ENCODE peak calls at places on chromosomes 16 and 17, in eight cellular contexts. M, O, R, X, U, T, H and I are unnamed samples.

GRCh38 chr17:76569607-76570279 is 15.9 kb downstream of the ST6GALNAC2 start:
- DNase-seq in M (peak), O (peak), R (no peak), X (no peak), U (no peak), T (peak), H (no peak), I (no peak)

GRCh38 chr16:10840703-10841102 is 22.1 kb upstream of the TVP23A start:
- DNase-seq in M (no peak), O (no peak), R (no peak), X (no peak), U (no peak), T (no peak), H (no peak), I (no peak)

GRCh38 chr16:2705351-2705750 is 14.7 kb downstream of the PRSS27 start:
- DNase-seq in M (no peak), O (no peak), R (no peak), X (no peak), U (no peak), T (no peak), H (no peak), I (no peak)

GRCh38 chr17:1322469-1322868 is 43.0 kb downstream of the TRARG1 start:
- DNase-seq in M (no peak), O (no peak), R (no peak), X (no peak), U (no peak), T (no peak), H (no peak), I (no peak)

GRCh38 chr17:21453144-21453982 is 77.2 kb downstream of the KCNJ12 start:
- DNase-seq in M (no peak), O (no peak), R (no peak), X (no peak), U (no peak), T (no peak), H (no peak), I (no peak)

GRCh38 chr17:17411692-17412091 is 65.1 kb upstream of the MED9 start:
- DNase-seq in M (no peak), O (no peak), R (no peak), X (no peak), U (no peak), T (no peak), H (no peak), I (no peak)

GRCh38 chr17:41687828-41688640 is 651 bp upstream of the EIF1 start:
- DNase-seq in M (peak), O (peak), R (peak), X (no peak), U (peak), T (peak), H (peak), I (peak)

GRCh38 chr17:42984486-42984885 is 4.1 kb downstream of the RUNDC1 start:
- DNase-seq in M (no peak), O (no peak), R (peak), X (no peak), U (no peak), T (no peak), H (no peak), I (no peak)

GRCh38 chr16:52383640-52384292 is 163.2 kb downstream of the TOX3 start:
- DNase-seq in M (no peak), O (no peak), R (no peak), X (no peak), U (no peak), T (no peak), H (no peak), I (no peak)

GRCh38 chr16:3458278-3458851 is 14.9 kb downstream of the NAA60 start:
- DNase-seq in M (no peak), O (peak), R (no peak), X (no peak), U (peak), T (no peak), H (peak), I (peak)

GRCh38 chr17:3034578-3034920 is 28.9 kb downstream of the OR1D5 start:
- DNase-seq in M (no peak), O (no peak), R (no peak), X (no peak), U (no peak), T (no peak), H (no peak), I (no peak)

GRCh38 chr17:12667299-12667958 is 1.7 kb downstream of the MYOCD start:
- DNase-seq in M (no peak), O (no peak), R (no peak), X (peak), U (peak), T (no peak), H (peak), I (no peak)

GRCh38 chr17:2996208-2996855 is 67.1 kb downstream of the OR1D5 start:
- DNase-seq in M (peak), O (peak), R (peak), X (no peak), U (peak), T (peak), H (peak), I (no peak)

GRCh38 chr17:32514587-32514986 is 27.8 kb downstream of the CDK5R1 start:
- DNase-seq in M (no peak), O (no peak), R (no peak), X (no peak), U (no peak), T (no peak), H (no peak), I (no peak)

GRCh38 chr17:1720856-1721386 is 3.6 kb upstream of the WDR81 start:
- DNase-seq in M (peak), O (peak), R (peak), X (peak), U (peak), T (peak), H (peak), I (peak)

GRCh38 chr17:18259621-18260331 is 686 bp upstream of the MIEF2 start:
- DNase-seq in M (no peak), O (no peak), R (no peak), X (peak), U (no peak), T (no peak), H (peak), I (no peak)

GRCh38 chr17:39632153-39632941 is 4.6 kb upstream of the STARD3 start:
- DNase-seq in M (peak), O (peak), R (peak), X (peak), U (no peak), T (no peak), H (no peak), I (no peak)

GRCh38 chr17:38969281-38969680 is 2.1 kb upstream of the FBXO47 start:
- DNase-seq in M (no peak), O (no peak), R (no peak), X (no peak), U (no peak), T (no peak), H (no peak), I (no peak)

GRCh38 chr16:51116353-51116752 is 34.7 kb downstream of the SALL1 start:
- DNase-seq in M (no peak), O (no peak), R (no peak), X (no peak), U (no peak), T (no peak), H (no peak), I (no peak)

GRCh38 chr17:17191346-17191792 is 14.8 kb downstream of the PLD6 start:
- DNase-seq in M (no peak), O (no peak), R (no peak), X (no peak), U (no peak), T (no peak), H (peak), I (no peak)

GRCh38 chr17:53707546-53707945 is 115.2 kb upstream of the KIF2B start:
- DNase-seq in M (no peak), O (no peak), R (no peak), X (no peak), U (no peak), T (no peak), H (no peak), I (no peak)
- H3K4me3 ChIP-seq in M (no peak), O (no peak), R (no peak), X (no peak), U (no peak), T (no peak), H (no peak), I (no peak)

GRCh38 chr17:27980035-27980434 is 62.4 kb upstream of the NLK start:
- DNase-seq in M (no peak), O (no peak), R (no peak), X (no peak), U (no peak), T (no peak), H (peak), I (no peak)
- TF ChIP-seq POLR2A in M (no peak), O (no peak), R (no peak), X (no peak), U (no peak), T (no peak), H (no peak), I (no peak)

DNA sequence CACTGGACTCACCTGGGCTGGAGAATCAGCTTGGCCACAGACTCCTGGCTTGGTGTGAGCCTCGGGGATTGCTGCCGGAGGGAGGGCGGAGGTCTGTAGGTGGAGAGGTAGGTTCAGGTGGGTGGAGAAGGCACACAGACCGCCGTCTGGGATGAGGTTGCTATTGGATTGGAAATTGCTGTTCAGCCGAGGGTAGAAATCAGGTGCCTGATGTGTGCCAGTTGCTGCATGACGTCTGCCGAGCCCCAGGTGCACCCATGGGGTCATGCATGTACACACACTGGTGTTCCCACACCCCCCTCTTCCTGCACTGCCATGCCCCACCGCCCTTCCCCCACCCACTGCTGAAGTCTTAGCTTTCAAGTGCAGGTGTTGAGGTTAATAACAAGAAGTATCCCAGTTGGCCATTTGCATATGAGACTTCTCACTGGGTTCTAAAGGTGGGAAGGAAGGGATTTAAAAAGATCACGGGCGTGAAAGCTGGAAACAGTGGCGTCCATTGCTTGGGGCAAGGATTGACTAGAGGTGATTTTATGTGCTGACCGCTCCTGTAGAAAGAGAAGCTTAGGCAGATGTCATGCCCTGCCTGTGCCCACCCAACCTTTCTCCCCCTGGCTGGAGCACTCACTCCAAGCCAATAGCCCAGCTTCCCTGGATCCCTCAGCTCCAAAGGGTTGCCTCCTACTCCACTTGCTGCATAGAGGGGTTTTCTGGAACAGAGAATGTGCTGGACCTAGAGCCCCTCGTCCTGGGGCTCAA is 193.6 kb downstream of the CCDC182 start:
- DNase-seq in M (peak), O (no peak), R (no peak), X (no peak), U (no peak), T (no peak), H (no peak), I (no peak)
- H3K4me3 ChIP-seq in M (no peak), O (no peak), R (no peak), X (no peak), U (no peak), T (no peak), H (no peak), I (no peak)

DNA sequence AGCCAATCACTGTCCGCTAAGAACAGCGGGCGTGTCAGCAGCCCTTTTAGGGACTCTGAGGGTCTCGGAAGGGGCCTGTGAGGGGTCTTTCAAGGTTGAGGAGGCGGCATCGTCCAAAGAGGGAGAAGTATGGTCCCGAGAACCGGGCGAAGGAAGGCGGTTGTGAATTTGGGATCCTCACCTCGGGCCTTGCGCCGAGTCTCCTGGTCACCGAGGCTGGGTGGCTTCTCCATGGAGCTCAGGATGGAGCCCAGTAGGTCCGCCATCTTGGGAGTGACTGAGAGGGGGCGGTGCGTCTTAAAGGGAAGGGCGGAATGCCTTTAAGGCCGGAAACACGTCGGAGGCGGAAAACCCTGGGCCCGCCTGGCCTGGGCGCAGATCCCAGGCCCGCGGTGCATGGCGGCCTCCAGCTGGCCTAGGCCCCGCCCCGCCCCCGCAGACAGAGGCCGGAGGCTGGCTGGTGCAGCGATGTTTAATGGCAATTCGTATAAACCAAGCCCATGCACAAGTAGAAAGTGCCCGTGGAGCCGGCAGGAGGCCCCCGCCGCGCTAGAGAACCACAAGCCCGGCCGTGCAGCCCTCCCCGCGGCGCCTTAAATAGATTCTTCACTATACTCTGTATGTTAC is at the start of gene SPAG7:
- DNase-seq in M (peak), O (peak), R (peak), X (peak), U (peak), T (peak), H (peak), I (peak)
- TF ChIP-seq POLR2A in M (no peak), O (peak), R (peak), X (peak), U (peak), T (peak), H (peak), I (no peak)

GRCh38 chr16:89170346-89171215 is 967 bp upstream of the CDH15 start:
- DNase-seq in M (peak), O (peak), R (no peak), X (peak), U (no peak), T (no peak), H (no peak), I (no peak)
- H3K4me3 ChIP-seq in M (peak), O (no peak), R (no peak), X (peak), U (no peak), T (peak), H (peak), I (no peak)

GRCh38 chr17:82978765-82979349 is 100.6 kb upstream of the METRNL start:
- DNase-seq in M (no peak), O (no peak), R (no peak), X (no peak), U (no peak), T (peak), H (no peak), I (no peak)
- TF ChIP-seq POLR2A in M (no peak), O (no peak), R (no peak), X (no peak), U (no peak), T (no peak), H (no peak), I (no peak)

GRCh38 chr16:75617121-75617520 is 6.0 kb downstream of the ADAT1 start:
- DNase-seq in M (no peak), O (no peak), R (no peak), X (no peak), U (no peak), T (no peak), H (no peak), I (no peak)
- H3K4me3 ChIP-seq in M (no peak), O (no peak), R (no peak), X (no peak), U (no peak), T (no peak), H (no peak), I (no peak)

DNA sequence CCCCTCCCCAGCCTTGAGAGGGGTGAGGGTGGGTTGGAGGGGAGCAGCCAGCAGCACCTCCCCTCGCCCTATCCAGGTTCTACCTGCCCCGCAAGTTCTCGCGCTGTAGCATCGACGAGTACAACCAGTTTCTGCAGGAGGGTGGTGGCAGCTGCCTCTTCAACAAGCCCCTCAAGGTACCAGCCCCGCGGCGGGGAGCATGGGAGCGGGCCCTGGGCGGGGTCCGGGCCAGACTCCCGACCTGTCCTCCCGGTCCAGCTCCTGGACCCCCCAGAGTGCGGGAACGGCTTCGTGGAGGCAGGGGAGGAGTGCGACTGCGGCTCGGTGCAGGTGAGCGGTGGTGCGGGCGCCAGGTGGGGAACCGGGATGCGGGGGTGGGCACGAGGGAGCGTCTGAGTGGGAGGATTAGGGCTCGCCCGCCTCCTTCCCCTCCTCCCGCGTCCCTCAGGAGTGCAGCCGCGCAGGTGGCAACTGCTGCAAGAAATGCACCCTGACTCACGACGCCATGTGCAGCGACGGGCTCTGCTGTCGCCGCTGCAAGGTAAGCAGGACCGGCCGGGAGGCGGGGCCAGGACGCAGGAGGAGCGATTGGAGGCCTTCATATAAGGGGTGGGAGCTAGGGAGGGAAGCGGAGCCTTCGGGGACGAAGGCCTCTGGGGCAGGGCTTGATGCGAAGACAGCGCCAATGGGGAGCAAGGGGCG is 16.5 kb downstream of the ADAM11 start:
- DNase-seq in M (peak), O (peak), R (peak), X (peak), U (peak), T (no peak), H (peak), I (peak)
- TF ChIP-seq POLR2A in M (no peak), O (no peak), R (peak), X (peak), U (no peak), T (no peak), H (no peak), I (no peak)

GRCh38 chr16:72997141-72997542 is 50.8 kb downstream of the ZFHX3 start:
- DNase-seq in M (peak), O (peak), R (peak), X (no peak), U (no peak), T (peak), H (peak), I (peak)

GRCh38 chr16:73002836-73003235 is 45.1 kb downstream of the ZFHX3 start:
- DNase-seq in M (no peak), O (no peak), R (no peak), X (no peak), U (no peak), T (no peak), H (peak), I (no peak)

GRCh38 chr16:73000020-73000906 is 47.7 kb downstream of the ZFHX3 start:
- DNase-seq in M (no peak), O (peak), R (peak), X (no peak), U (no peak), T (peak), H (no peak), I (peak)

GRCh38 chr16:72999541-73000019 is 48.3 kb downstream of the ZFHX3 start:
- DNase-seq in M (no peak), O (no peak), R (no peak), X (no peak), U (no peak), T (no peak), H (no peak), I (no peak)

GRCh38 chr16:73000907-73001521 is 46.9 kb downstream of the ZFHX3 start:
- DNase-seq in M (no peak), O (peak), R (no peak), X (no peak), U (no peak), T (no peak), H (no peak), I (no peak)
- H3K4me3 ChIP-seq in M (no peak), O (no peak), R (no peak), X (no peak), U (no peak), T (peak), H (no peak), I (no peak)